ENCODE peak calls at places on chromosomes 1 and 21, in four cellular contexts. I is cardiac muscle cell, O is uterus, Q is A673. H is an unnamed sample. For H3K9me3, the result is how much of the 10 kb centered on the place peaks cover.

GRCh38 chr21:41711416-41712023 is 55.3 kb downstream of the RIPK4 start:
- DNase-seq in Q (no peak), O (no peak), I (no peak), H (no peak)

GRCh38 chr21:38506606-38507331 is 8.5 kb upstream of the ERG start:
- DNase-seq in Q (no peak), O (no peak), I (no peak), H (no peak)

GRCh38 chr1:227765261-227766014 is 30.2 kb downstream of the SNAP47 start:
- DNase-seq in I (no peak), O (no peak), Q (no peak), H (no peak)

GRCh38 chr1:226730064-226730463 is 9.0 kb downstream of the ITPKB start:
- DNase-seq in O (no peak), I (no peak), Q (no peak), H (no peak)

GRCh38 chr1:182185822-182186756 is 124.6 kb upstream of the ZNF648 start:
- DNase-seq in O (no peak), I (no peak), Q (peak), H (no peak)

GRCh38 chr1:6459850-6460265 is 6.1 kb downstream of the TNFRSF25 start:
- DNase-seq in Q (no peak), I (no peak), O (no peak), H (no peak)

GRCh38 chr1:63935148-63935547 is 161.3 kb downstream of the ROR1 start:
- DNase-seq in I (no peak), O (no peak), Q (no peak), H (no peak)

GRCh38 chr1:204359474-204360255 is at the start of gene PLEKHA6:
- DNase-seq in O (peak), I (peak), Q (peak), H (no peak)

DNA sequence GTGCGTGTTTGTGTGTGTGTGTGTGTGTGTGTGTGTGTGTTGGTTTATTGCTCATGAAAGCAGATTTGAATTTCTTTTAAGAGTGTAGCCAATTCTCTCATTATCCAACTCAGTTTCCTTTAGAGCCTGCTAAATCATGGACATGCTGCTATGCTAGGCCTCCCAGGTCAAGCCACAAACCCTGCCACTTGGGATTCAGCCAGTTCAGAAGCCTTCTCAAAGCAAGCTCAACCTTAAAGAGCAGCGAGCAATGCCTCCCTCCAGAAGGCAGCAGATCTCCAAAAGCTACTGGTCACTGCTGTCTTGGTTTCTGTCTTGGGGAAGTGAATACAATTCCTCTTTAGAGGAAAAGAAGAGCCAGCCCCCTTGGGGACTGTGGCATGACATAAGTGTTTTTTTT is 624.7 kb downstream of the AJAP1 start:
- DNase-seq in O (no peak), Q (no peak), I (no peak), H (no peak)
- H3K9me3 ChIP-seq in O (under half), Q (under half), I (under half), H (under half)

GRCh38 chr1:21618059-21618458 is 51.1 kb downstream of the RAP1GAP start:
- DNase-seq in O (no peak), I (no peak), Q (no peak), H (no peak)

GRCh38 chr1:21620461-21620860 is 48.7 kb downstream of the RAP1GAP start:
- DNase-seq in Q (peak), I (no peak), O (no peak), H (no peak)

GRCh38 chr1:21621051-21621450 is 48.1 kb downstream of the RAP1GAP start:
- DNase-seq in I (no peak), O (no peak), Q (no peak), H (no peak)

GRCh38 chr1:21620011-21620410 is 49.1 kb downstream of the RAP1GAP start:
- DNase-seq in I (no peak), O (no peak), Q (no peak), H (no peak)

DNA sequence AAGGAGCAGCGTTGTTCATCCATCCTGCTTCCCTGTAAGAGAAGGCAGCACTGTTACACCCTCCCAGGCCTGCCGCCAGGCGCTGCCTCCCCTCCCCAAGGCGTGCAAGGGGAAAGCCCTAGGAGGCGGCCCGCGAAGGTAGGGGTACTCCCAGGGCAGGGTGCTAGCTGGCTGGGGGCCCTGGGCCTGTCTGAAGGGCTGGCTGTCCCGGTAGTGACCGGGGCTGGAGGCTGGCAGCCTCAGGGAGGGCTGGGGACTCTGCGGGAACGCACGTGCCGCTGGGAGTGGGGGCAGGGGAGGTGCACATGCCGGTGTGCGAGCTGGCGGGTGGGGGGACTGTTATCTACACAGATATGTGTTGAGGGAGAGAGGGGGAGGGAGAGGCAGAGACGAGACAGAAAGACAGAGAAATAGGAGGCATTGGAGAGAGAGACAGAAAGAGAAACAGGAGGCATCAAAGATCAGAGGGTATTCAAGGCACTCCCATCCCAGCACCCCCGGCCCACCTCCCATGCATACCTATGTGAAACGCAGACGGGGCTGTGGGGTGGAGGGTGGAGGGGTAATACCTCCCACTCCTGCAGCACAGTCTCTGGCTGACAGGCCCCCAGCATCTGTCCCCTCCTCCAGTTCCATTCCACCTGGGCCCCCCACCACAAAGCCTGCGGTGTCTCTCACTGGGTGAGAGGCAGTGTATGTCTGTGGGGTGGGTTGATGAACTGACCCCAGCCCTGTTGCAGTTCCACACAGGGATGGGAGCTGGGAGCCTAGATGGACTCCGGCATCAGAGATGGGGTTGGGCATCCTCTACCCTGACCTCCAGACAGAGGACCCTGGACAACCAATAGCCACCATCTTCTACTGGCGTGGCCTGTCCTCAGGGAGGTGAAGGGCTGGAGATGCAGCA is 49.9 kb downstream of the RAP1GAP start:
- DNase-seq in Q (no peak), I (peak), O (no peak), H (no peak)
- H3K4me3 ChIP-seq in Q (no peak), I (no peak), O (no peak), H (no peak)

DNA sequence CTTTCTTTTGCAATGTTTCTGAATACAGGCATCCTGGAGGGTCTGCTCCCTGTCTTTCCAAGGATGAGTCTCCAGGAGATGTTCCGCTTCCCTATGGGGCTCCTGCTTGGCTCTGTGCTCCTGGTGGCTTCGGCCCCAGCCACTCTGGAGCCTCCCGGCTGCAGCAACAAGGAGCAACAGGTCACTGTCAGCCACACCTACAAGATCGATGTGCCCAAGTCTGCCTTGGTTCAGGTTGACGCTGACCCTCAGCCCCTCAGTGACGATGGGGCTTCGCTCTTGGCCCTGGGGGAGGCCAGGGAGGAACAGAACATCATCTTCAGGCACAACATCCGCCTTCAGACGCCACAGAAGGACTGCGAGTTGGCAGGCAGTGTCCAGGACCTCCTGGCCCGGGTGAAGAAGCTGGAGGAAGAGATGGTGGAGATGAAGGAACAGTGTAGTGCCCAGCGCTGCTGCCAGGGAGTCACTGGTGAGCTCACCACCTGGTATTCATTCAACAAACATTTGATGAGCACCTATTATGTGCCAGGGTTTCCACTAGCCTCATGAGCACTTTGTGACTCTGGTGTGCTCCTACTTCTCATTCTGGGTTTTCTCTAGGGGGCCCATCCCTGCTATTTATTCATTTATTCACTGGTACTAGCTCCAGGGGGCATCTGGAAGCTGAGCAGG is 9.9 kb downstream of the TNN start:
- DNase-seq in Q (no peak), I (no peak), O (no peak), H (no peak)
- H3K9me3 ChIP-seq in Q (under half), I (under half), O (under half), H (under half)

GRCh38 chr1:65421341-65422174 is 1.1 kb downstream of the LEPR start:
- DNase-seq in O (no peak), I (no peak), Q (no peak), H (no peak)

GRCh38 chr1:65419681-65420589 is 533 bp upstream of the LEPR start:
- DNase-seq in Q (peak), O (peak), I (peak), H (peak)

GRCh38 chr1:65420590-65421340 is at the start of the genes LEPR and LEPROT:
- DNase-seq in Q (peak), O (no peak), I (no peak), H (no peak)

GRCh38 chr1:65423884-65424655 is 3.6 kb downstream of the LEPR start:
- DNase-seq in Q (no peak), I (no peak), O (no peak), H (no peak)

GRCh38 chr1:65422241-65423203 is 2.1 kb downstream of the LEPR start:
- DNase-seq in O (no peak), I (no peak), Q (no peak), H (no peak)
- H3K4me3 ChIP-seq in O (peak), I (peak), Q (no peak), H (no peak)

GRCh38 chr1:4253918-4254317 is 353.8 kb upstream of the C1orf174 start:
- DNase-seq in I (no peak), O (no peak), Q (no peak), H (no peak)

GRCh38 chr1:4261327-4261726 is 361.3 kb upstream of the C1orf174 start:
- DNase-seq in Q (no peak), I (no peak), O (no peak), H (no peak)

GRCh38 chr1:4256351-4256750 is 356.3 kb upstream of the C1orf174 start:
- DNase-seq in Q (no peak), I (no peak), O (no peak), H (no peak)
- H3K9me3 ChIP-seq in Q (under half), I (under half), O (under half), H (under half)

DNA sequence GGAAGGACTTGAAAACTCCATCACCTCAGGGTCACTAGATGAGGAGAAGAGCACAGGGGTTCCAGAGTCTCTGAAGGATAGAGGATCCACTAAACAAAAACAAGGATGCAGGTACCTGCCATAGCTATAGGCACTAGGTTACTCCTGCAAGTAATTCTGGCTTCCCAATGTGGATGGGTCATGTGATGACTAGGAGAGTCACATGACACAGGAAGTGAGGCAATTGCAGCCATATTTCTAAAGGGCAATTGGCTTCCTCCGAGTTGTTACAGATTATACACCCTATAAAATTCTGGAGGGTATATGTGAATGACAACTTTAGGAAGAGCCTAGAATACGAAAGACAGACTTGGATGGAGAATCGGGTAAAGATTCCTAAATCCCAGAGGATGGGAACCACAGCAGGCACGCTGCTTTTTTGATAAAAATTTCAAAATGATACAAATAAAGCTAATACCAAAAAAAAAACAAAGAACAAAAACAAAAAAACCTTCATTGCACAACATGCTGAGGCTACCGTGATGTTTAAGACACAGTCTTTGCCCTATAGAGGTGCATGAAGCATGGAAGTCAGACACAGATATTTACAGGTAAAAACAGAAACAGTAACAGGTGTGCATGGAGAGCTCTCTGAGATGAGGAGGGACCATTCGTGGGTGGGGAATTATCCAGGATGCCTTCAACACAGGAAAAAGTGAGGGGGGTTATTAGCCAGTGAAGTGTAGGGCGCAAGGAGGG is 10.5 kb downstream of the MTX1 start:
- DNase-seq in I (peak), Q (peak), O (peak), H (no peak)
- H3K4me3 ChIP-seq in I (peak), Q (no peak), O (peak), H (no peak)

DNA sequence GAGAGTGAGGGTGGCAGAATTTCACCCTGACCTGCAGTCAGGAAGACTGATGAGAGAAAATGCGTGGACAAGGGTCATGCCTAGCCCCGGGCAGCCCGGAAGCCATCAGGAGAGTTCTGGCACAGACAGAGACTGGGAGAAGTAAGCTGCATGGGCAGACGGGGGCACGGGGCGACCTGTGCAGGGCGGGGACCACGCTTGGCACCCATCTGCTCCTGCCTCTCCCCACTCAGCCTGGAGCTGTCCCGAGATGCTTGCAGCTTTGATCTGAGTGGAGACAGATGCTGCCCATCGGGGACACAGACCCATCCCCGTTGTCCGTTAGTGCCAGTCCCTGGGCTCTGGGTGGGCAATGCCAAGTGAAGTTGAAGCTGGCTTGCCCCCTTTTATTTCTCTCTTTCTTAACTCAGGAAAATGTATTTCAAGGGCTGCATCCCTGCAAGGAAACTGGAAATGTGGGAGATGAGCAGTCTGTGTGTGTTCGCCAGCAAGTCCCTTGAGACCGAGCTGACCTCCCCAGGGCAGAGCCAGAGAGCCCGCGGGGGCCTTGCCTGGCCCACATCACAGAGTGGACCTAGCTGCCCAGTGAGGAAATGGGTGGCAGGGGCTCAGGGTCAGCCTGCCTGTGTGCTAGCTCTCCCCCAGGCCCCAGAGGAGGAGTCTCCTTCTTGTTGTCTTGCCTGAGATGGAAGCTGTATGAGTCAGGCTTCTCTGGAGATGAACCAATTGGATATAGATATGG is 121.3 kb upstream of the C1orf174 start:
- DNase-seq in Q (no peak), I (no peak), O (no peak), H (no peak)
- H3K9me3 ChIP-seq in Q (under half), I (under half), O (under half), H (under half)

H was measured in iPS DF 6.9.